ENCODE peak calls at places on chromosomes 6 and 20, in ten cellular contexts. One of them, this sample, is unnamed.
A peak's percentile ranks its signal among the peaks of the same experiment; 100 is the strongest.

GRCh38 chr6:13024616-13025015 is 303.7 kb downstream of the TBC1D7 start:
- DNase-seq in GM20000: no peak
- DNase-seq in left ventricle myocardium inferior: no peak
- DNase-seq in endothelial cell: no peak
- DNase-seq in GM12865: no peak
- DNase-seq in GM06990: no peak
- DNase-seq in fibroblast of lung: no peak
- DNase-seq in endothelial cell of umbilical vein: no peak
- DNase-seq in right lobe of liver: no peak
- DNase-seq in fibroblast of villous mesenchyme: no peak
- DNase-seq in this sample: no peak

GRCh38 chr6:156776841-156777576 is at the start of gene ARID1B:
- DNase-seq in fibroblast of lung: peak; percentile 86
- DNase-seq in right lobe of liver: peak; percentile 80
- DNase-seq in GM12865: peak; percentile 93
- DNase-seq in endothelial cell: peak; percentile 79
- DNase-seq in endothelial cell of umbilical vein: peak; percentile 81
- DNase-seq in GM06990: peak; percentile 87
- DNase-seq in fibroblast of villous mesenchyme: peak; percentile 88
- DNase-seq in left ventricle myocardium inferior: peak; percentile 85
- DNase-seq in GM20000: peak; percentile 90
- DNase-seq in this sample: peak; percentile 87

GRCh38 chr6:165697171-165697570 is 34.1 kb upstream of the PDE10A start:
- DNase-seq in fibroblast of villous mesenchyme: no peak
- DNase-seq in GM20000: no peak
- DNase-seq in endothelial cell of umbilical vein: peak; percentile 76
- DNase-seq in GM12865: no peak
- DNase-seq in GM06990: no peak
- DNase-seq in fibroblast of lung: no peak
- DNase-seq in endothelial cell: no peak
- DNase-seq in right lobe of liver: no peak
- DNase-seq in left ventricle myocardium inferior: no peak
- DNase-seq in this sample: no peak

GRCh38 chr6:17418281-17419188 is 25.1 kb downstream of the CAP2 start:
- DNase-seq in right lobe of liver: no peak
- DNase-seq in GM20000: no peak
- DNase-seq in GM12865: no peak
- DNase-seq in endothelial cell: no peak
- DNase-seq in GM06990: no peak
- DNase-seq in endothelial cell of umbilical vein: no peak
- DNase-seq in fibroblast of villous mesenchyme: peak; percentile 48
- DNase-seq in fibroblast of lung: no peak
- DNase-seq in left ventricle myocardium inferior: no peak
- DNase-seq in this sample: no peak

GRCh38 chr6:142926494-142927273 is 18.3 kb downstream of the HIVEP2 start:
- DNase-seq in endothelial cell: peak; percentile 79
- DNase-seq in right lobe of liver: peak; percentile 94
- DNase-seq in GM06990: peak; percentile 86
- DNase-seq in left ventricle myocardium inferior: peak; percentile 88
- DNase-seq in endothelial cell of umbilical vein: peak; percentile 82
- DNase-seq in GM12865: peak; percentile 92
- DNase-seq in fibroblast of villous mesenchyme: peak; percentile 95
- DNase-seq in GM20000: peak; percentile 94
- DNase-seq in fibroblast of lung: peak; percentile 94
- DNase-seq in this sample: peak; percentile 79

GRCh38 chr6:140684776-140685550 is 1310.5 kb upstream of the CITED2 start:
- DNase-seq in GM12865: no peak
- DNase-seq in endothelial cell of umbilical vein: peak; percentile 61
- DNase-seq in right lobe of liver: no peak
- DNase-seq in endothelial cell: no peak
- DNase-seq in fibroblast of villous mesenchyme: no peak
- DNase-seq in GM06990: no peak
- DNase-seq in GM20000: no peak
- DNase-seq in left ventricle myocardium inferior: no peak
- DNase-seq in fibroblast of lung: no peak
- DNase-seq in this sample: no peak

GRCh38 chr6:55963301-55963700 is 87.9 kb upstream of the BMP5 start:
- DNase-seq in GM20000: no peak
- DNase-seq in GM12865: no peak
- DNase-seq in fibroblast of lung: peak; percentile 17
- DNase-seq in fibroblast of villous mesenchyme: peak; percentile 11
- DNase-seq in right lobe of liver: no peak
- DNase-seq in endothelial cell: no peak
- DNase-seq in endothelial cell of umbilical vein: no peak
- DNase-seq in left ventricle myocardium inferior: peak; percentile 16
- DNase-seq in GM06990: no peak
- DNase-seq in this sample: no peak

GRCh38 chr6:31842056-31842455 is 14.5 kb downstream of the HSPA1B start:
- DNase-seq in GM20000: no peak
- DNase-seq in endothelial cell: no peak
- DNase-seq in right lobe of liver: no peak
- DNase-seq in GM06990: no peak
- DNase-seq in endothelial cell of umbilical vein: no peak
- DNase-seq in GM12865: peak; percentile 59
- DNase-seq in fibroblast of villous mesenchyme: no peak
- DNase-seq in left ventricle myocardium inferior: no peak
- DNase-seq in fibroblast of lung: no peak
- DNase-seq in this sample: no peak

GRCh38 chr20:316316-317068 is 8.9 kb upstream of the SOX12 start:
- DNase-seq in left ventricle myocardium inferior: no peak
- DNase-seq in GM12865: no peak
- DNase-seq in GM06990: no peak
- DNase-seq in fibroblast of lung: peak; percentile 70
- DNase-seq in endothelial cell: no peak
- DNase-seq in GM20000: no peak
- DNase-seq in endothelial cell of umbilical vein: no peak
- DNase-seq in right lobe of liver: no peak
- DNase-seq in fibroblast of villous mesenchyme: peak; percentile 76
- DNase-seq in this sample: no peak

GRCh38 chr6:43093361-43094289 is 17.5 kb downstream of the PTK7 start:
- DNase-seq in fibroblast of lung: peak; percentile 69
- DNase-seq in right lobe of liver: no peak
- DNase-seq in endothelial cell of umbilical vein: peak; percentile 57
- DNase-seq in fibroblast of villous mesenchyme: peak; percentile 92
- DNase-seq in endothelial cell: no peak
- DNase-seq in GM06990: no peak
- DNase-seq in GM20000: no peak
- DNase-seq in left ventricle myocardium inferior: no peak
- DNase-seq in GM12865: no peak
- DNase-seq in this sample: peak; percentile 34

GRCh38 chr20:22561965-22562581 is 22.3 kb downstream of the FOXA2 start:
- DNase-seq in GM12865: no peak
- DNase-seq in GM20000: no peak
- DNase-seq in right lobe of liver: no peak
- DNase-seq in fibroblast of villous mesenchyme: no peak
- DNase-seq in endothelial cell: no peak
- DNase-seq in endothelial cell of umbilical vein: no peak
- DNase-seq in fibroblast of lung: no peak
- DNase-seq in left ventricle myocardium inferior: no peak
- DNase-seq in GM06990: no peak
- DNase-seq in this sample: no peak

GRCh38 chr6:17116090-17116387 is 14.2 kb downstream of the STMND1 start:
- DNase-seq in endothelial cell of umbilical vein: no peak
- DNase-seq in GM20000: no peak
- DNase-seq in GM12865: no peak
- DNase-seq in left ventricle myocardium inferior: no peak
- DNase-seq in fibroblast of villous mesenchyme: no peak
- DNase-seq in right lobe of liver: no peak
- DNase-seq in endothelial cell: no peak
- DNase-seq in GM06990: no peak
- DNase-seq in fibroblast of lung: no peak
- DNase-seq in this sample: no peak

GRCh38 chr6:83365931-83366330 is 64.9 kb downstream of the ME1 start:
- DNase-seq in left ventricle myocardium inferior: no peak
- DNase-seq in endothelial cell of umbilical vein: no peak
- DNase-seq in GM20000: no peak
- DNase-seq in fibroblast of villous mesenchyme: peak; percentile 69
- DNase-seq in fibroblast of lung: peak; percentile 90
- DNase-seq in right lobe of liver: no peak
- DNase-seq in GM12865: no peak
- DNase-seq in endothelial cell: no peak
- DNase-seq in GM06990: no peak
- DNase-seq in this sample: no peak

DNA sequence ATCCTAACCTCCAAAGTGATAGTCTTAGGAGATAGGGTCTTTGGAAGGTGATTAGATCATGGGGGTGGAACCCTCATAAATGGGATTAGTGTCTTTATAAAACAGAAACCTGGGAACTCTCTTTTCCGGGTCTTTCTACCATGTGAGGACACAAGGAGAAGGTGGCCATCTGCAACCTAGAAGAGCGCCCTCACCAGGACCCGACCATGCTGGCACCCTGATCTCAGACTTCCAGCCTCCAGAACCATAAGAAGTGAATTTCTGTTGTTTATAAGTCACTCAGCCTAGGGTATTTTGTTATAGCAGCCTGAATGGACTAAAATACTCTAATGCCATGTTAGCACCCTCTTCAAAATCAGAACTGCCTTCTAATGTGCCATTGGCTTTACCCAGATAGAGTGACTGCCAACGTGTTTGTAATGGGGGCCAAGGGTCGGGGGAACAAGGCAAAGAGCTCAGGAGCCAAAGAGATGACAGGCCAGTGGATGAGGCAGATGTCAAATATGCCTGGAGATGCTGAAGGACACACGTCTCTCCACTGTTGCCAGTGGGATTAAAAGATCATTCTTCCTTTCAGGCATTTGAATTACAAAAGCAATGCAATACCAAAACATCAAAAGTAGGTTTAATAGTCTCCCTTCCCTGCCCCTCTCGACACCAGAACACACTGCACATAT is 21.0 kb downstream of the TUBB2B start:
- DNase-seq in fibroblast of villous mesenchyme: no peak
- DNase-seq in GM12865: no peak
- DNase-seq in fibroblast of lung: no peak
- DNase-seq in endothelial cell of umbilical vein: no peak
- DNase-seq in right lobe of liver: no peak
- DNase-seq in GM06990: no peak
- DNase-seq in left ventricle myocardium inferior: no peak
- DNase-seq in endothelial cell: no peak
- DNase-seq in GM20000: no peak
- DNase-seq in this sample: no peak
- TF ChIP-seq CTCF in fibroblast of villous mesenchyme: no peak
- TF ChIP-seq CTCF in GM12865: no peak
- TF ChIP-seq CTCF in fibroblast of lung: no peak
- TF ChIP-seq CTCF in endothelial cell of umbilical vein: no peak
- TF ChIP-seq CTCF in right lobe of liver: no peak
- TF ChIP-seq CTCF in GM06990: peak; percentile 6
- TF ChIP-seq CTCF in left ventricle myocardium inferior: no peak
- TF ChIP-seq CTCF in endothelial cell: no peak
- TF ChIP-seq CTCF in GM20000: no peak
- TF ChIP-seq CTCF in this sample: no peak

GRCh38 chr6:118736351-118736750 is 85.0 kb upstream of the CEP85L start:
- DNase-seq in fibroblast of villous mesenchyme: no peak
- DNase-seq in GM12865: no peak
- DNase-seq in GM20000: no peak
- DNase-seq in endothelial cell of umbilical vein: no peak
- DNase-seq in endothelial cell: no peak
- DNase-seq in GM06990: no peak
- DNase-seq in fibroblast of lung: no peak
- DNase-seq in right lobe of liver: no peak
- DNase-seq in left ventricle myocardium inferior: no peak
- DNase-seq in this sample: no peak

GRCh38 chr6:118739976-118740771 is 88.8 kb upstream of the CEP85L start:
- DNase-seq in endothelial cell of umbilical vein: peak; percentile 56
- DNase-seq in left ventricle myocardium inferior: no peak
- DNase-seq in endothelial cell: no peak
- DNase-seq in fibroblast of lung: peak; percentile 42
- DNase-seq in GM06990: no peak
- DNase-seq in right lobe of liver: no peak
- DNase-seq in GM20000: no peak
- DNase-seq in fibroblast of villous mesenchyme: no peak
- DNase-seq in GM12865: no peak
- DNase-seq in this sample: no peak

DNA sequence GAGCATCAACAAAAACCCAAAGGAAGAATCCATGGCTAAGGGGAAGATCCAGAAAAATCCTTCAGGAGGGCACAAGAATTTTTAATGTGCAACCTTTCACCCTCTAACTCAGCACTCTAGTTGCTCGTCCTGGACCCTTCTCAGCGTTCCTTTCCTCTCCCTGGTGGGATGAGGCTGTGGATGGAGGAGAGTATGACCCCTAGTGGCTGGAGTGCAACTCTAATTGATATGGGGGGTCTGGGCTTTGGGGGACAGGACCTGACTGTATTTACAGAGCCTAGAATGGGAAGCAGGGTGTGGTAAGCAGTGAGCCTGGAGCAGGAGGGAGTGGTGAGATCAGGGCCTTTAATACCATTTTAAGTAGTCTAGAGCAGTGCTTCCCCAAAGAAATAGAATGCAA is 83.9 kb upstream of the CEP85L start:
- DNase-seq in fibroblast of lung: peak; percentile 23
- DNase-seq in endothelial cell: peak; percentile 26
- DNase-seq in GM06990: no peak
- DNase-seq in left ventricle myocardium inferior: no peak
- DNase-seq in fibroblast of villous mesenchyme: no peak
- DNase-seq in right lobe of liver: no peak
- DNase-seq in GM20000: peak; percentile 45
- DNase-seq in endothelial cell of umbilical vein: peak; percentile 49
- DNase-seq in GM12865: no peak
- DNase-seq in this sample: no peak
- TF ChIP-seq CTCF in fibroblast of lung: peak; percentile 15
- TF ChIP-seq CTCF in endothelial cell: peak; percentile 40
- TF ChIP-seq CTCF in GM06990: peak; percentile 69
- TF ChIP-seq CTCF in left ventricle myocardium inferior: peak; percentile 62
- TF ChIP-seq CTCF in fibroblast of villous mesenchyme: peak; percentile 65
- TF ChIP-seq CTCF in right lobe of liver: peak; percentile 9
- TF ChIP-seq CTCF in GM20000: peak; percentile 24
- TF ChIP-seq CTCF in endothelial cell of umbilical vein: peak; percentile 42
- TF ChIP-seq CTCF in GM12865: peak; percentile 47
- TF ChIP-seq CTCF in this sample: no peak

GRCh38 chr20:36548006-36548315 is 6.6 kb downstream of the MYL9 start:
- DNase-seq in endothelial cell of umbilical vein: no peak
- DNase-seq in fibroblast of lung: no peak
- DNase-seq in fibroblast of villous mesenchyme: no peak
- DNase-seq in endothelial cell: peak; percentile 40
- DNase-seq in GM20000: no peak
- DNase-seq in GM12865: no peak
- DNase-seq in right lobe of liver: no peak
- DNase-seq in GM06990: no peak
- DNase-seq in left ventricle myocardium inferior: no peak
- DNase-seq in this sample: no peak
- TF ChIP-seq CTCF in endothelial cell of umbilical vein: no peak
- TF ChIP-seq CTCF in fibroblast of lung: no peak
- TF ChIP-seq CTCF in fibroblast of villous mesenchyme: peak; percentile 32
- TF ChIP-seq CTCF in endothelial cell: no peak
- TF ChIP-seq CTCF in GM20000: no peak
- TF ChIP-seq CTCF in GM12865: no peak
- TF ChIP-seq CTCF in right lobe of liver: no peak
- TF ChIP-seq CTCF in GM06990: no peak
- TF ChIP-seq CTCF in left ventricle myocardium inferior: no peak
- TF ChIP-seq CTCF in this sample: no peak

DNA sequence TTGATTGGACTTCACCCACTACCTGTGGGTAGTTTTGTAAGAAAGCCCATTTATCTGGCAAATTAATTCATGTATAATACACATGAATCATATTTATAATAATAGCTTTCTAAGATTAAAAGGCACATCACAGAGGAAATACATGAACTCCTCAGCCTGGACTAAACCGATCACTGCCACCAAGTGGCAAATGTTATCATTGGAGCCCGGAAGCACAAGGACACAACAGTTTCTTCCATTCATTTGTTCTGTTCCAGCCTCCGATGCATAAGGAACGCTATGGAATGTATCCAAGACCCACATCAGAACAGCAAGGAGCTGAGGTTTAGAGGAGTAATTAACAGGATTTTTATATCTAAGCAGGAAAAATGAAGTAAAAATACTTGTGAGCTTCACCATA is 13.9 kb upstream of the IPCEF1 start:
- DNase-seq in endothelial cell: peak; percentile 10
- DNase-seq in endothelial cell of umbilical vein: peak; percentile 59
- DNase-seq in GM20000: peak; percentile 38
- DNase-seq in GM06990: no peak
- DNase-seq in fibroblast of lung: peak; percentile 71
- DNase-seq in right lobe of liver: no peak
- DNase-seq in GM12865: peak; percentile 10
- DNase-seq in left ventricle myocardium inferior: no peak
- DNase-seq in fibroblast of villous mesenchyme: peak; percentile 42
- DNase-seq in this sample: no peak
- TF ChIP-seq CTCF in endothelial cell: no peak
- TF ChIP-seq CTCF in endothelial cell of umbilical vein: peak; percentile 36
- TF ChIP-seq CTCF in GM20000: no peak
- TF ChIP-seq CTCF in GM06990: peak; percentile 54
- TF ChIP-seq CTCF in fibroblast of lung: peak; percentile 52
- TF ChIP-seq CTCF in right lobe of liver: peak; percentile 16
- TF ChIP-seq CTCF in GM12865: peak; percentile 5
- TF ChIP-seq CTCF in left ventricle myocardium inferior: peak; percentile 56
- TF ChIP-seq CTCF in fibroblast of villous mesenchyme: peak; percentile 49
- TF ChIP-seq CTCF in this sample: no peak